ENCODE peak calls at places on chromosomes 1 and 21, in ten cellular contexts. One of them, this sample, is unnamed.

GRCh38 chr1:58784758-58785423 is 1.0 kb upstream of the JUN start:
- DNase-seq in C1 segment of cervical spinal cord: peak
- DNase-seq in glomerular endothelial cell: no peak
- DNase-seq in naive thymus-derived CD8-positive, alpha-beta T cell: peak
- DNase-seq in RCC 7860: peak
- DNase-seq in AG09309: peak
- DNase-seq in esophagus muscularis mucosa: peak
- DNase-seq in H54: no peak
- DNase-seq in non-pigmented ciliary epithelial cell: peak
- DNase-seq in A172: peak
- DNase-seq in this sample: no peak

GRCh38 chr21:18350216-18350615 is 53.4 kb downstream of the TMPRSS15 start:
- DNase-seq in C1 segment of cervical spinal cord: no peak
- DNase-seq in glomerular endothelial cell: no peak
- DNase-seq in naive thymus-derived CD8-positive, alpha-beta T cell: no peak
- DNase-seq in RCC 7860: no peak
- DNase-seq in AG09309: no peak
- DNase-seq in esophagus muscularis mucosa: no peak
- DNase-seq in H54: no peak
- DNase-seq in non-pigmented ciliary epithelial cell: no peak
- DNase-seq in A172: no peak
- DNase-seq in this sample: peak

GRCh38 chr1:204257446-204257845 is 43.7 kb upstream of the GOLT1A start:
- DNase-seq in C1 segment of cervical spinal cord: no peak
- DNase-seq in glomerular endothelial cell: no peak
- DNase-seq in naive thymus-derived CD8-positive, alpha-beta T cell: no peak
- DNase-seq in RCC 7860: no peak
- DNase-seq in AG09309: no peak
- DNase-seq in esophagus muscularis mucosa: no peak
- DNase-seq in H54: no peak
- DNase-seq in non-pigmented ciliary epithelial cell: no peak
- DNase-seq in A172: no peak
- DNase-seq in this sample: no peak

GRCh38 chr1:205044745-205045144 is 1.7 kb downstream of the CNTN2 start:
- DNase-seq in C1 segment of cervical spinal cord: no peak
- DNase-seq in glomerular endothelial cell: no peak
- DNase-seq in naive thymus-derived CD8-positive, alpha-beta T cell: no peak
- DNase-seq in RCC 7860: no peak
- DNase-seq in AG09309: no peak
- DNase-seq in esophagus muscularis mucosa: no peak
- DNase-seq in H54: no peak
- DNase-seq in non-pigmented ciliary epithelial cell: no peak
- DNase-seq in A172: no peak
- DNase-seq in this sample: no peak

GRCh38 chr1:69673301-69673700 is 105.6 kb downstream of the LRRC7 start:
- DNase-seq in C1 segment of cervical spinal cord: no peak
- DNase-seq in glomerular endothelial cell: no peak
- DNase-seq in naive thymus-derived CD8-positive, alpha-beta T cell: no peak
- DNase-seq in RCC 7860: no peak
- DNase-seq in AG09309: no peak
- DNase-seq in esophagus muscularis mucosa: no peak
- DNase-seq in H54: no peak
- DNase-seq in non-pigmented ciliary epithelial cell: no peak
- DNase-seq in A172: no peak
- DNase-seq in this sample: no peak

GRCh38 chr1:99737016-99737415 is 29.4 kb downstream of the FRRS1 start:
- DNase-seq in C1 segment of cervical spinal cord: no peak
- DNase-seq in glomerular endothelial cell: peak
- DNase-seq in naive thymus-derived CD8-positive, alpha-beta T cell: no peak
- DNase-seq in RCC 7860: peak
- DNase-seq in AG09309: peak
- DNase-seq in esophagus muscularis mucosa: no peak
- DNase-seq in H54: peak
- DNase-seq in non-pigmented ciliary epithelial cell: peak
- DNase-seq in A172: peak
- DNase-seq in this sample: no peak

GRCh38 chr1:97350241-97350640 is 570.6 kb downstream of the DPYD start:
- DNase-seq in C1 segment of cervical spinal cord: no peak
- DNase-seq in glomerular endothelial cell: no peak
- DNase-seq in naive thymus-derived CD8-positive, alpha-beta T cell: no peak
- DNase-seq in RCC 7860: no peak
- DNase-seq in AG09309: no peak
- DNase-seq in esophagus muscularis mucosa: no peak
- DNase-seq in H54: no peak
- DNase-seq in non-pigmented ciliary epithelial cell: no peak
- DNase-seq in A172: no peak
- DNase-seq in this sample: no peak

GRCh38 chr1:54356680-54357147 is 49.5 kb downstream of the SSBP3 start:
- DNase-seq in C1 segment of cervical spinal cord: no peak
- DNase-seq in glomerular endothelial cell: no peak
- DNase-seq in naive thymus-derived CD8-positive, alpha-beta T cell: peak
- DNase-seq in RCC 7860: no peak
- DNase-seq in AG09309: no peak
- DNase-seq in esophagus muscularis mucosa: no peak
- DNase-seq in H54: no peak
- DNase-seq in non-pigmented ciliary epithelial cell: no peak
- DNase-seq in A172: no peak
- DNase-seq in this sample: no peak

GRCh38 chr1:233336554-233337442 is 9.3 kb downstream of the MAP3K21 start:
- DNase-seq in C1 segment of cervical spinal cord: no peak
- DNase-seq in glomerular endothelial cell: no peak
- DNase-seq in naive thymus-derived CD8-positive, alpha-beta T cell: no peak
- DNase-seq in RCC 7860: no peak
- DNase-seq in AG09309: no peak
- DNase-seq in esophagus muscularis mucosa: no peak
- DNase-seq in H54: no peak
- DNase-seq in non-pigmented ciliary epithelial cell: no peak
- DNase-seq in A172: no peak
- DNase-seq in this sample: no peak

GRCh38 chr1:66137235-66137634 is 344.5 kb downstream of the PDE4B start:
- DNase-seq in C1 segment of cervical spinal cord: no peak
- DNase-seq in glomerular endothelial cell: no peak
- DNase-seq in naive thymus-derived CD8-positive, alpha-beta T cell: no peak
- DNase-seq in RCC 7860: no peak
- DNase-seq in AG09309: peak
- DNase-seq in esophagus muscularis mucosa: no peak
- DNase-seq in H54: no peak
- DNase-seq in non-pigmented ciliary epithelial cell: peak
- DNase-seq in A172: no peak
- DNase-seq in this sample: no peak

GRCh38 chr1:82830695-82831380 is 1030.1 kb downstream of the ADGRL2 start:
- DNase-seq in C1 segment of cervical spinal cord: no peak
- DNase-seq in glomerular endothelial cell: no peak
- DNase-seq in naive thymus-derived CD8-positive, alpha-beta T cell: no peak
- DNase-seq in RCC 7860: no peak
- DNase-seq in AG09309: no peak
- DNase-seq in esophagus muscularis mucosa: no peak
- DNase-seq in H54: no peak
- DNase-seq in non-pigmented ciliary epithelial cell: no peak
- DNase-seq in A172: no peak
- DNase-seq in this sample: no peak

GRCh38 chr1:81114191-81114590 is 686.5 kb upstream of the ADGRL2 start:
- DNase-seq in C1 segment of cervical spinal cord: no peak
- DNase-seq in glomerular endothelial cell: no peak
- DNase-seq in naive thymus-derived CD8-positive, alpha-beta T cell: no peak
- DNase-seq in RCC 7860: no peak
- DNase-seq in AG09309: no peak
- DNase-seq in esophagus muscularis mucosa: no peak
- DNase-seq in H54: no peak
- DNase-seq in non-pigmented ciliary epithelial cell: no peak
- DNase-seq in A172: peak
- DNase-seq in this sample: no peak

GRCh38 chr1:228889289-228889688 is 154.0 kb downstream of the RHOU start:
- DNase-seq in C1 segment of cervical spinal cord: no peak
- DNase-seq in glomerular endothelial cell: no peak
- DNase-seq in naive thymus-derived CD8-positive, alpha-beta T cell: no peak
- DNase-seq in RCC 7860: no peak
- DNase-seq in AG09309: no peak
- DNase-seq in esophagus muscularis mucosa: no peak
- DNase-seq in H54: no peak
- DNase-seq in non-pigmented ciliary epithelial cell: no peak
- DNase-seq in A172: no peak
- DNase-seq in this sample: no peak

GRCh38 chr1:184838374-184838995 is 83.8 kb upstream of the EDEM3 start:
- DNase-seq in C1 segment of cervical spinal cord: no peak
- DNase-seq in glomerular endothelial cell: no peak
- DNase-seq in naive thymus-derived CD8-positive, alpha-beta T cell: no peak
- DNase-seq in RCC 7860: peak
- DNase-seq in AG09309: peak
- DNase-seq in esophagus muscularis mucosa: peak
- DNase-seq in H54: peak
- DNase-seq in non-pigmented ciliary epithelial cell: peak
- DNase-seq in A172: peak
- DNase-seq in this sample: peak

GRCh38 chr1:247373721-247374141 is 42.1 kb upstream of the ZNF496 start:
- DNase-seq in C1 segment of cervical spinal cord: no peak
- DNase-seq in glomerular endothelial cell: no peak
- DNase-seq in naive thymus-derived CD8-positive, alpha-beta T cell: peak
- DNase-seq in RCC 7860: no peak
- DNase-seq in AG09309: no peak
- DNase-seq in esophagus muscularis mucosa: no peak
- DNase-seq in H54: no peak
- DNase-seq in non-pigmented ciliary epithelial cell: no peak
- DNase-seq in A172: no peak
- DNase-seq in this sample: no peak

GRCh38 chr1:22889213-22889827 is 83.3 kb downstream of the LACTBL1 start:
- DNase-seq in C1 segment of cervical spinal cord: no peak
- DNase-seq in glomerular endothelial cell: peak
- DNase-seq in naive thymus-derived CD8-positive, alpha-beta T cell: no peak
- DNase-seq in RCC 7860: peak
- DNase-seq in AG09309: peak
- DNase-seq in esophagus muscularis mucosa: no peak
- DNase-seq in H54: no peak
- DNase-seq in non-pigmented ciliary epithelial cell: no peak
- DNase-seq in A172: peak
- DNase-seq in this sample: no peak

GRCh38 chr21:37367758-37368535 is 1.4 kb downstream of the DYRK1A start:
- DNase-seq in C1 segment of cervical spinal cord: no peak
- DNase-seq in glomerular endothelial cell: no peak
- DNase-seq in naive thymus-derived CD8-positive, alpha-beta T cell: peak
- DNase-seq in RCC 7860: peak
- DNase-seq in AG09309: no peak
- DNase-seq in esophagus muscularis mucosa: no peak
- DNase-seq in H54: no peak
- DNase-seq in non-pigmented ciliary epithelial cell: no peak
- DNase-seq in A172: peak
- DNase-seq in this sample: no peak

GRCh38 chr1:170357750-170358149 is 174.2 kb upstream of the GORAB start:
- DNase-seq in C1 segment of cervical spinal cord: no peak
- DNase-seq in glomerular endothelial cell: no peak
- DNase-seq in naive thymus-derived CD8-positive, alpha-beta T cell: no peak
- DNase-seq in RCC 7860: no peak
- DNase-seq in AG09309: no peak
- DNase-seq in esophagus muscularis mucosa: no peak
- DNase-seq in H54: no peak
- DNase-seq in non-pigmented ciliary epithelial cell: no peak
- DNase-seq in A172: no peak
- DNase-seq in this sample: no peak

GRCh38 chr1:112790920-112791722 is 76.0 kb upstream of the PPM1J start:
- DNase-seq in C1 segment of cervical spinal cord: no peak
- DNase-seq in glomerular endothelial cell: no peak
- DNase-seq in naive thymus-derived CD8-positive, alpha-beta T cell: no peak
- DNase-seq in RCC 7860: no peak
- DNase-seq in AG09309: no peak
- DNase-seq in esophagus muscularis mucosa: peak
- DNase-seq in H54: no peak
- DNase-seq in non-pigmented ciliary epithelial cell: no peak
- DNase-seq in A172: no peak
- DNase-seq in this sample: no peak

GRCh38 chr1:230300322-230301301 is 125.5 kb downstream of the PGBD5 start:
- DNase-seq in C1 segment of cervical spinal cord: no peak
- DNase-seq in glomerular endothelial cell: no peak
- DNase-seq in naive thymus-derived CD8-positive, alpha-beta T cell: no peak
- DNase-seq in RCC 7860: no peak
- DNase-seq in AG09309: no peak
- DNase-seq in esophagus muscularis mucosa: no peak
- DNase-seq in H54: no peak
- DNase-seq in non-pigmented ciliary epithelial cell: no peak
- DNase-seq in A172: no peak
- DNase-seq in this sample: no peak

GRCh38 chr1:154220970-154221814 is 437 bp downstream of the UBAP2L start:
- DNase-seq in C1 segment of cervical spinal cord: peak
- DNase-seq in glomerular endothelial cell: no peak
- DNase-seq in naive thymus-derived CD8-positive, alpha-beta T cell: peak
- DNase-seq in RCC 7860: no peak
- DNase-seq in AG09309: no peak
- DNase-seq in esophagus muscularis mucosa: peak
- DNase-seq in H54: no peak
- DNase-seq in non-pigmented ciliary epithelial cell: no peak
- DNase-seq in A172: peak
- DNase-seq in this sample: no peak

GRCh38 chr1:55717111-55717510 is 501.9 kb upstream of the USP24 start:
- DNase-seq in C1 segment of cervical spinal cord: no peak
- DNase-seq in glomerular endothelial cell: no peak
- DNase-seq in naive thymus-derived CD8-positive, alpha-beta T cell: no peak
- DNase-seq in RCC 7860: no peak
- DNase-seq in AG09309: no peak
- DNase-seq in esophagus muscularis mucosa: no peak
- DNase-seq in H54: no peak
- DNase-seq in non-pigmented ciliary epithelial cell: no peak
- DNase-seq in A172: no peak
- DNase-seq in this sample: no peak

GRCh38 chr1:168392958-168393357 is 112.3 kb downstream of the TBX19 start:
- DNase-seq in C1 segment of cervical spinal cord: no peak
- DNase-seq in glomerular endothelial cell: no peak
- DNase-seq in naive thymus-derived CD8-positive, alpha-beta T cell: no peak
- DNase-seq in RCC 7860: no peak
- DNase-seq in AG09309: no peak
- DNase-seq in esophagus muscularis mucosa: no peak
- DNase-seq in H54: no peak
- DNase-seq in non-pigmented ciliary epithelial cell: no peak
- DNase-seq in A172: peak
- DNase-seq in this sample: no peak

GRCh38 chr1:227885648-227886502 is 61.9 kb downstream of the WNT9A start:
- DNase-seq in C1 segment of cervical spinal cord: no peak
- DNase-seq in glomerular endothelial cell: no peak
- DNase-seq in naive thymus-derived CD8-positive, alpha-beta T cell: no peak
- DNase-seq in RCC 7860: no peak
- DNase-seq in AG09309: no peak
- DNase-seq in esophagus muscularis mucosa: peak
- DNase-seq in H54: peak
- DNase-seq in non-pigmented ciliary epithelial cell: no peak
- DNase-seq in A172: peak
- DNase-seq in this sample: no peak

GRCh38 chr1:166638137-166638536 is 201.1 kb upstream of the POGK start:
- DNase-seq in C1 segment of cervical spinal cord: no peak
- DNase-seq in glomerular endothelial cell: no peak
- DNase-seq in naive thymus-derived CD8-positive, alpha-beta T cell: no peak
- DNase-seq in RCC 7860: no peak
- DNase-seq in AG09309: no peak
- DNase-seq in esophagus muscularis mucosa: no peak
- DNase-seq in H54: no peak
- DNase-seq in non-pigmented ciliary epithelial cell: no peak
- DNase-seq in A172: no peak
- DNase-seq in this sample: no peak

GRCh38 chr1:7379445-7379971 is 391.6 kb upstream of the VAMP3 start:
- DNase-seq in C1 segment of cervical spinal cord: no peak
- DNase-seq in glomerular endothelial cell: peak
- DNase-seq in naive thymus-derived CD8-positive, alpha-beta T cell: no peak
- DNase-seq in RCC 7860: peak
- DNase-seq in AG09309: peak
- DNase-seq in esophagus muscularis mucosa: peak
- DNase-seq in H54: no peak
- DNase-seq in non-pigmented ciliary epithelial cell: peak
- DNase-seq in A172: peak
- DNase-seq in this sample: no peak

This sample was measured in HS-5.